ENCODE peak calls at places on chromosomes 7 and 10, in six cellular contexts. U is HepG2, G is K562, P is endothelial cell of umbilical vein, N is HCT116, F is GM12878. Y is an unnamed sample.

GRCh38 chr10:77843264-77843663 is 83.3 kb downstream of the DLG5 start:
- DNase-seq in U (no peak), G (no peak), P (no peak), N (no peak), F (no peak), Y (no peak)

GRCh38 chr10:120457431-120458172 is 575 bp downstream of the PLPP4 start:
- DNase-seq in U (no peak), G (no peak), P (no peak), N (no peak), F (no peak), Y (no peak)

GRCh38 chr7:13291010-13291409 is 603.6 kb downstream of the ARL4A start:
- DNase-seq in U (no peak), G (no peak), P (no peak), N (no peak), F (no peak), Y (no peak)

GRCh38 chr10:61464461-61465215 is 11.5 kb upstream of the TMEM26 start:
- DNase-seq in U (no peak), G (no peak), P (peak), N (no peak), F (no peak), Y (no peak)

GRCh38 chr10:97399843-97400545 is 1.1 kb downstream of the RRP12 start:
- DNase-seq in U (peak), G (peak), P (peak), N (peak), F (no peak), Y (no peak)

GRCh38 chr7:19970514-19970913 is 197.1 kb upstream of the TMEM196 start:
- DNase-seq in U (no peak), G (no peak), P (no peak), N (no peak), F (no peak), Y (no peak)

GRCh38 chr10:59373071-59373470 is 10.7 kb upstream of the FAM13C start:
- DNase-seq in U (no peak), G (no peak), P (no peak), N (no peak), F (no peak), Y (no peak)

GRCh38 chr10:17257466-17258321 is 29.7 kb downstream of the VIM start:
- DNase-seq in U (peak), G (peak), P (peak), N (peak), F (peak), Y (peak)

GRCh38 chr7:6268909-6269306 is 3.5 kb downstream of the CYTH3 start:
- DNase-seq in U (no peak), G (no peak), P (no peak), N (no peak), F (no peak), Y (no peak)

GRCh38 chr10:84237199-84238051 is 3.9 kb downstream of the LRIT1 start:
- DNase-seq in U (no peak), G (peak), P (no peak), N (no peak), F (no peak), Y (no peak)

GRCh38 chr7:76327610-76328009 is 25.1 kb downstream of the HSPB1 start:
- DNase-seq in U (no peak), G (peak), P (peak), N (no peak), F (no peak), Y (no peak)

GRCh38 chr10:75400163-75400768 is 1.3 kb downstream of the ZNF503 start:
- DNase-seq in U (no peak), G (no peak), P (peak), N (no peak), F (no peak), Y (no peak)

DNA sequence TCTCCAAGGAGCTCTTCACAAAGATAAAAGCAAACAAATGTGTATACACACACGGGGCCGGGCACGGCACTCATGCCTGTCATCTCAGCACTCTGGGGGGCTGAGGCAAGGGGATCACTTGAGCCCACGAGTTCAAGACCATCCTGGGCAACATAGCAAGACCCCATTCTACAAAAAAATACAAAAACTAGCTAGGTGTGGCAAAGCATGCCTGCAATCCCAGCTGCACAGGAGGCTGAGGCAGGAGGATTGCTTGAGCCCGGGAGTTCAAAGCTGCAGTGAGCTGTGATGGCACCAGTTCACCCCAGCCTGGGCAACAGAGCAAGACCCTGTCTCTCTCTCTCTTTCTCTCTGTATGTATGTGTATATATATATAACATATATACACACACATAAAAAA is 22.3 kb downstream of the TTYH3 start:
- DNase-seq in U (no peak), G (no peak), P (no peak), N (no peak), F (no peak), Y (no peak)
- TF ChIP-seq POLR2AphosphoS5 in U (no peak), G (no peak), P (no peak), N (no peak), F (no peak), Y (no peak)

DNA sequence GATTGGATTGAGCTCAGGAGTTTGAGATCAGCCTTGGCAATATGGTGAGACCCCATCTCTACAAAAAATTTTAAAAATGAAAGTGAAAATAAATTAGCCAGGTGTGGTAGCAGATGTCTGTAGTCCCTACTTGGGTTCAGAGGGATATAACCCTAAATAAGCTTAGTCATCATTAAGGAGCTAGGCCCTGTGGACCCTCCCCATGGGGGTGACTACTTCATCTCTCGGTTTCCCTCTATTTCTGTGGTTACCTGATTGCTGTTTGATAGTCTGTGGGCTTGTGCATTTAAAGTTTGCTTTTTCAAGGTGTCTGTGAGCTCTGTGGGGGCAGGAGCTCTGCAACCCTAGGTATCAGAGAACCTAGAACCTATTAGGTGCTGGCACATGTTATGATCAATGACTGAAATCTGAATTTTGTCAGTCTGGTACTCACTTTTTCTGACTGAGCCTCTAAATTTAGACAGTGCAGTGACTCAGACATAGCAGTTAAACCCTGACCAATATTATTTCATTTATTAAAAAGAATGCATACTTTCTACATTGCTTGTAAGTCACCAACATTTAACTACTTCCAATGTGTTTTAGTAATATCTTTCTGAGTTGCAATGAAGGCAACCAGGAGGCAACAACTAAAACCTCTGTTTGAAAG is 8.1 kb upstream of the CUZD1 start:
- DNase-seq in U (no peak), G (no peak), P (no peak), N (no peak), F (no peak), Y (no peak)
- H3K27ac ChIP-seq in U (no peak), G (no peak), P (peak), N (no peak), F (no peak), Y (no peak)

GRCh38 chr10:114406455-114406854 is 2.2 kb upstream of the AFAP1L2 start:
- DNase-seq in U (no peak), G (no peak), P (no peak), N (no peak), F (no peak), Y (no peak)

GRCh38 chr10:114402871-114403544 is 1.3 kb downstream of the AFAP1L2 start:
- DNase-seq in U (no peak), G (no peak), P (no peak), N (no peak), F (no peak), Y (no peak)

GRCh38 chr10:114405011-114405350 is 679 bp upstream of the AFAP1L2 start:
- DNase-seq in U (no peak), G (no peak), P (no peak), N (no peak), F (no peak), Y (no peak)

GRCh38 chr10:114403545-114404161 is 649 bp downstream of the AFAP1L2 start:
- DNase-seq in U (no peak), G (no peak), P (no peak), N (no peak), F (no peak), Y (no peak)

DNA sequence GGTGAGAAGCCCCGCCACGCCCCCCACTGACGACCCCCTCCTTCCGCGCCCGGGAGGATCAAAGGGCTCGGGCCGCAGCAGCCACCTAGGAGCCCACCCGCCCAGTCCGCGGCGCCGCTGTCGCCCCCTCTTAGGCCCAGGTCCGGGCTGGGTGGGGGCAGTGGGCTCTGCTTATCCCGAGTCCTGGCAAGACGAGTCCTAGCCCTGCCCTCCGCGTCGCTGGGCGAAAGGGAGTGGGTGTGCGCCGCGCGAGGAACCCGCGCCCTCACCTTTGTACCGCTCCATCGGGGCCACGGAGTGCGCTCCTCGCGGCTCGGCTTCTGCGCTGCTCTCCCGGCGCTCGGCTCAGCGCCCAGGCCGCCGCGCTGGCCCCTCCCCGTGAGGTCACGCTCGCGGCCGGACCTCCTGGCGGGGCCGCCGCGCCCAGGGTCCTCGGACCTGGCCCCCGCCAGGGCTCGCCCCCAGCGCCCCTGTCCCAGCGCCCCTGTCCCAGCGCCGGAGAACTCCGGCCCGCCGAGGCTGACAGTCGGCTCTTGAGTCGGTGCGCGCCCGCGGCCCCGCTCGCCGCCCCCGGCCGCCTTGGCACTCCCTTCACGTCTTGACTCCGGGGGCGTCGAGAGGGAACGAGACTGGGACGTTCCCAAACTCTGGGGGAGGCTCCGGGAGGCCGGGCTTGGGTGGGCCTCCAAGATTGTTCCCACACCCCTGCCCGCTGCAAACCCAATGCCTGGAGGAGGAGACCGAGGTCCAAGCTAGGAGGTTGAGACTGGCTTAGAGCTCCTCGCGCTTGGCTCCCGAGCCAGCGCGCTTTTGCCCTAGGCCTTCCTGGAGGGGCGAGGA is at the start of gene AFAP1L2:
- DNase-seq in U (no peak), G (no peak), P (no peak), N (no peak), F (no peak), Y (no peak)
- TF ChIP-seq EZH2 in U (no peak), G (no peak), P (peak), N (no peak), F (no peak), Y (no peak)

GRCh38 chr10:10796774-10797415 is 220.8 kb upstream of the CELF2 start:
- DNase-seq in U (no peak), G (no peak), P (peak), N (no peak), F (no peak), Y (no peak)

GRCh38 chr10:10796061-10796773 is 221.5 kb upstream of the CELF2 start:
- DNase-seq in U (no peak), G (no peak), P (peak), N (no peak), F (no peak), Y (no peak)

GRCh38 chr10:10792681-10793080 is 225.0 kb upstream of the CELF2 start:
- DNase-seq in U (no peak), G (no peak), P (peak), N (no peak), F (no peak), Y (no peak)

GRCh38 chr10:10794056-10794455 is 223.6 kb upstream of the CELF2 start:
- DNase-seq in U (no peak), G (no peak), P (no peak), N (no peak), F (no peak), Y (no peak)

DNA sequence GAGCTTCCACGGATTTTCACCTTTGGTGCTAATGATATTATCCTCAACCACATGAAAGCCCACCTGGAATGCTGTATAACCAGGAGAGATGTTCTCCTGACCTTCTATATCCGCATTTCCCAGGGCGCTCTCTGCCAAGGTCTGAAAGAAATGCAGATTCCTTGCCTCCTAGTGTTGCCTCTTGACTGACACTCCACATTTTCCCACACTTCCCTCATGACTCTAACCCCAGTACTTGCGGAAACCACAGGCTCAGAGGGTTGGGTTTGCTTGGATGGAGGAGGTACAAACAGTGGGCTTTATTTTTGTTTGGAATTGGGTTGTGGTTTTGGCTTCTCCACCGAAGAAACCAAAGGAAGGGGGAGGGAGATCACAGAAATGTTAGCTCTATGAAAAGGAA is 222.9 kb upstream of the CELF2 start:
- DNase-seq in U (no peak), G (no peak), P (no peak), N (no peak), F (no peak), Y (no peak)
- TF ChIP-seq POLR2AphosphoS5 in U (no peak), G (no peak), P (no peak), N (no peak), F (no peak), Y (no peak)

GRCh38 chr10:88065384-88066049 is 202.1 kb downstream of the PTEN start:
- DNase-seq in U (no peak), G (no peak), P (no peak), N (no peak), F (no peak), Y (no peak)
- H3K27ac ChIP-seq in U (no peak), G (no peak), P (no peak), N (no peak), F (peak), Y (no peak)

GRCh38 chr7:41777894-41778596 is 75.2 kb upstream of the INHBA start:
- DNase-seq in U (no peak), G (no peak), P (no peak), N (no peak), F (no peak), Y (no peak)
- TF ChIP-seq EZH2 in U (no peak), G (no peak), P (no peak), N (no peak), F (no peak), Y (no peak)

DNA sequence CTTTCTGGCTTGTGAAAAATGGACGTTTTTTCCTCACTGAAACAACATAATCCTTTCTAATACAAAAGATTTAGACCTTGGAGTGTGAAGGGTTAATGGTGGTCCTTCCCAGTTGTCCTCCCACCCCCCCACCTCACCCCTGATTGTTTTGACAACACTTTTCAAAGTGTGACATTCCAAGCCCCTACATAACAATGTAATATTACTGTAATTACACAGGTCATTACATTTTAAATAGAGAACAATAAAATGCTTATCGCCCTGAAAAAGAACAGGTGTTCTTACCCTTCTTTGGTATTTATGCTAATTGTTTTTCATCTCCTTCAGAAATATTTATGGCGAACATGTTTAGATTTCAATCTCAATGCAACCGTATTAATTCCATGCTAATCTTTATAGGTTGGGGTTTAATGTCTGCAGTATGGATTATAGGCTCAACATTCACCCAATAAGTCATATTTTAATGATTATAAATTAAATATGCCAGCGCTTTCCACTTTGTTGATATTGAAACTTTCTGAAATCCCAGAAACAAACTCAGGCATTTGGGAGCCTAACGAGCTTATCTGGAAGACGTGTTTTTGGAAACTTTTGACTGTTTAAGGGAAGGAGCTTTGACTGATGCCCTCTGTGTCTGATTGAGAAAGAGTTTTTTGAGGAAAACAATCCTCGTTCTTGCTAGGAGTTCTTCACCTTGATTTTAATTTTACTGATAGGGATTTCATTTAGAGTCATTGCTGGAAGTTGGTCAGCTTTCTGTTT is 5.1 kb downstream of the TCF7L2 start:
- DNase-seq in U (no peak), G (no peak), P (peak), N (no peak), F (no peak), Y (no peak)
- TF ChIP-seq POLR2AphosphoS5 in U (no peak), G (no peak), P (no peak), N (no peak), F (no peak), Y (no peak)

DNA sequence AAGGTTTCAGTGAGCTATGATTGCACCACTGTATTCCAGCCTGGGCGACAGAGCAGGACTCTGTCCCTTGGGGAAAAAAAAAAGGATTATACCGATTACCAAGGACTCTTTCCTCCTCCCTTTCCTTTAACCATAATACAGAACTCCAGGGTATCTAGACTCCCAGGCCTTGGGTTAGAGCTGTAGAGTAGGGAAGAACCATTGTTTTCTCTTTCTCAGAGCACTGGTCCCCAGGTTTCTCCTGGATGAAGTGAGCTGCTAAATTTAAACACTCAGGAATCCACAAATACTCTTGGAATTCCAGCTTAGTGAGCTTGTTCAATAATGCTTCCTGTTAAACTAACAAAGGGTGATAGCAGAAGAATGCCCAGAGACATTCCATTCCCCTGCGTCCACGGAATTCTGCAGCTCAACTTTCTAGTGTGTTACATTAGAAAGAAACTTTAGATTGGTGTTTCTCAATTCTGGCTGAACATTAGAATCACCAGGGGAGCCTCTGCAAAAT is 14.6 kb upstream of the RPEL1 start:
- DNase-seq in U (peak), G (no peak), P (peak), N (peak), F (no peak), Y (no peak)
- H3K27ac ChIP-seq in U (peak), G (no peak), P (peak), N (peak), F (no peak), Y (no peak)

DNA sequence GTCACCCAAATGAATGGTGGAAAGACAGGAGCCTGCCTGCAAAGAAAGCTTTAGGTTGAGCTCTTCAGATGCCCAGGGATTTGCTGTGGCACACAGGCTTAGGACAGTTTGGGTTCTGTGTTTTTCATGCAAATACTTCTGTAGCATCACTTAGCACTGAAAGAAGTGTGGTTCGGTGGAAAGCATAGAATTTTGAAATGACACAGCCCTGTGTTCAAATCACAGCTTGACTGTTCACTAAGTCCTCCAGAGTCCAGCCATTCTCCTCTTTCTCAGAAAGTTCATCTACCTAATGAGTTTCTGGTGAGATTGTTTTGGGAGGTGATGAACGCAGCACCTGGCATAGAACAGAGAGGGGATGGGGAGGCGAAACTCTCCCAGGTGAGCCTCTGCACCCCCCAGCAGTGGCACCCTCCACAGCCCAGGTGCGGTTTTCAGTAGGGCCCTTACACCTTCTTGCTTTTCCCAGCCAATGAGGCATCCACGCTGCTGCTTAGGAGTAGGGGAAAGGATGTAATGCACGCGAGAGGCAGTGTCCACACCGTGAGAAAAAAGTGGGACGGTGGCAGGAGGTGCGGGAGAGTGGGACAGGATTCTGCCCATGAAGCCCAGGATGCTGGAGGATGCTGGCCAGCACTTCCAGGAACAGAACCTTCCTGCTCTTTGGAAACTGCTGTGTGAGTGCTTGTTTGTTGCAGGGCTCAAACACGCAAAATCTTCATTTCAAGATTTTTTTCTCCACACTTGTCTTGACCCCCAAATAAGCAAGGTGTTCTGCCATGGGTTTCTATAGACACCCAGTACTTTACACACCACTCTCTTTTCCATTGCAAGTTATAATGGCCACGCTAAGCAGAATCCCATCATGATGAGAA is 11.6 kb downstream of the EN2 start:
- DNase-seq in U (no peak), G (no peak), P (no peak), N (no peak), F (no peak), Y (no peak)
- TF ChIP-seq EZH2 in U (no peak), G (no peak), P (peak), N (no peak), F (no peak), Y (no peak)